ENCODE peak calls at places on chromosomes 16 and 17, in eight cellular contexts. K, P, T, J, L, Z, U and Q are unnamed samples.

GRCh38 chr16:65225488-65225887 is 103.6 kb upstream of the CDH11 start:
- DNase-seq in K (no peak), P (no peak), T (no peak), J (no peak), L (no peak), Z (no peak), U (no peak), Q (no peak)

GRCh38 chr16:65655802-65656201 is 533.9 kb upstream of the CDH11 start:
- DNase-seq in K (no peak), P (no peak), T (no peak), J (no peak), L (no peak), Z (no peak), U (no peak), Q (no peak)

GRCh38 chr16:2970563-2970962 is 1.4 kb downstream of the PAQR4 start:
- DNase-seq in K (no peak), P (no peak), T (no peak), J (no peak), L (no peak), Z (no peak), U (no peak), Q (no peak)

GRCh38 chr17:9470171-9470570 is 105.4 kb downstream of the STX8 start:
- DNase-seq in K (no peak), P (no peak), T (no peak), J (no peak), L (no peak), Z (no peak), U (peak; percentile 5), Q (no peak)

GRCh38 chr16:9976641-9977040 is 205.6 kb downstream of the GRIN2A start:
- DNase-seq in K (no peak), P (no peak), T (no peak), J (no peak), L (no peak), Z (no peak), U (no peak), Q (peak; percentile 91)

GRCh38 chr17:2940352-2940751 is 123.1 kb downstream of the OR1D5 start:
- DNase-seq in K (no peak), P (no peak), T (no peak), J (peak; percentile 70), L (no peak), Z (no peak), U (peak; percentile 24), Q (no peak)

GRCh38 chr16:3235856-3236669 is 1.1 kb upstream of the ZNF200 start:
- DNase-seq in K (peak; percentile 18), P (no peak), T (peak; percentile 35), J (peak; percentile 25), L (peak; percentile 54), Z (peak; percentile 62), U (peak; percentile 49), Q (no peak)

GRCh38 chr17:73400915-73401545 is 89.2 kb upstream of the CDC42EP4 start:
- DNase-seq in K (no peak), P (no peak), T (no peak), J (no peak), L (no peak), Z (no peak), U (no peak), Q (no peak)

GRCh38 chr17:29179232-29180036 is 764 bp downstream of the MYO18A start:
- DNase-seq in K (peak; percentile 35), P (no peak), T (no peak), J (peak; percentile 48), L (no peak), Z (no peak), U (peak; percentile 41), Q (no peak)

GRCh38 chr17:40550608-40551007 is 14.7 kb downstream of the CCR7 start:
- DNase-seq in K (peak; percentile 59), P (no peak), T (peak; percentile 45), J (peak; percentile 60), L (peak; percentile 49), Z (peak; percentile 16), U (peak; percentile 98), Q (no peak)

GRCh38 chr17:81365148-81365600 is 30.1 kb upstream of the BAHCC1 start:
- DNase-seq in K (peak; percentile 65), P (no peak), T (peak; percentile 84), J (no peak), L (no peak), Z (no peak), U (peak; percentile 91), Q (no peak)

GRCh38 chr16:27318399-27319256 is 4.9 kb downstream of the IL4R start:
- DNase-seq in K (no peak), P (no peak), T (peak; percentile 54), J (peak; percentile 47), L (peak; percentile 62), Z (peak; percentile 55), U (no peak), Q (no peak)

GRCh38 chr17:3025421-3026124 is 37.8 kb downstream of the OR1D5 start:
- DNase-seq in K (no peak), P (no peak), T (no peak), J (no peak), L (no peak), Z (no peak), U (no peak), Q (no peak)

GRCh38 chr17:27978689-27979175 is 63.7 kb upstream of the NLK start:
- DNase-seq in K (no peak), P (no peak), T (no peak), J (no peak), L (no peak), Z (no peak), U (no peak), Q (no peak)

GRCh38 chr17:47277921-47278320 is 24.3 kb downstream of the ITGB3 start:
- DNase-seq in K (no peak), P (no peak), T (no peak), J (no peak), L (no peak), Z (no peak), U (peak; percentile 51), Q (no peak)

GRCh38 chr17:41215681-41216080 is 10.8 kb upstream of the KRTAP9-2 start:
- DNase-seq in K (no peak), P (no peak), T (no peak), J (no peak), L (no peak), Z (no peak), U (no peak), Q (no peak)

GRCh38 chr16:88957887-88958577 is 19.0 kb downstream of the CBFA2T3 start:
- DNase-seq in K (no peak), P (no peak), T (no peak), J (peak; percentile 48), L (no peak), Z (no peak), U (no peak), Q (no peak)

GRCh38 chr17:59617141-59617757 is 2.4 kb upstream of the CLTC start:
- DNase-seq in K (no peak), P (no peak), T (no peak), J (no peak), L (no peak), Z (no peak), U (no peak), Q (no peak)

GRCh38 chr16:11123666-11124065 is 132.3 kb downstream of the SOCS1 start:
- DNase-seq in K (no peak), P (no peak), T (no peak), J (no peak), L (no peak), Z (no peak), U (no peak), Q (no peak)

GRCh38 chr16:27429981-27430441 is 28.0 kb downstream of the IL21R start:
- DNase-seq in K (no peak), P (no peak), T (no peak), J (no peak), L (peak; percentile 38), Z (peak; percentile 27), U (no peak), Q (peak; percentile 30)

GRCh38 chr17:78596871-78597635 is 19.9 kb upstream of the DNAH17 start:
- DNase-seq in K (no peak), P (no peak), T (no peak), J (no peak), L (no peak), Z (no peak), U (no peak), Q (no peak)

GRCh38 chr16:83023011-83023410 is 396.2 kb downstream of the CDH13 start:
- DNase-seq in K (no peak), P (no peak), T (no peak), J (no peak), L (no peak), Z (no peak), U (no peak), Q (no peak)
- H3K4me3 ChIP-seq in K (no peak overlapping the region), P (no peak overlapping the region), T (no peak overlapping the region), J (no peak overlapping the region), L (no peak overlapping the region), Z (no peak overlapping the region), U (no peak overlapping the region), Q (no peak overlapping the region)

GRCh38 chr17:79842656-79843474 is 3.6 kb upstream of the CBX4 start:
- DNase-seq in K (peak; percentile 63), P (no peak), T (no peak), J (no peak), L (peak; percentile 63), Z (no peak), U (peak; percentile 38), Q (no peak)
- H3K27me3 ChIP-seq in K (no peaks in the 10 kb centered on the region), P (peaks cover 37% of the 10 kb centered on the region), T (peaks cover 34% of the 10 kb centered on the region), J (peaks cover 43% of the 10 kb centered on the region), L (peaks cover 36% of the 10 kb centered on the region), Z (peaks cover 48% of the 10 kb centered on the region), U (peaks cover 29% of the 10 kb centered on the region), Q (peaks cover 43% of the 10 kb centered on the region)

GRCh38 chr16:57071840-57072541 is 20.4 kb upstream of the CPNE2 start:
- DNase-seq in K (no peak), P (no peak), T (no peak), J (no peak), L (no peak), Z (no peak), U (peak; percentile 67), Q (no peak)
- H3K27ac ChIP-seq in K (no peak overlapping the region), P (no peak overlapping the region), T (no peak overlapping the region), J (no peak overlapping the region), L (peak overlapping the region; percentile 15), Z (no peak overlapping the region), U (peak overlapping the region; percentile 30), Q (no peak overlapping the region)

DNA sequence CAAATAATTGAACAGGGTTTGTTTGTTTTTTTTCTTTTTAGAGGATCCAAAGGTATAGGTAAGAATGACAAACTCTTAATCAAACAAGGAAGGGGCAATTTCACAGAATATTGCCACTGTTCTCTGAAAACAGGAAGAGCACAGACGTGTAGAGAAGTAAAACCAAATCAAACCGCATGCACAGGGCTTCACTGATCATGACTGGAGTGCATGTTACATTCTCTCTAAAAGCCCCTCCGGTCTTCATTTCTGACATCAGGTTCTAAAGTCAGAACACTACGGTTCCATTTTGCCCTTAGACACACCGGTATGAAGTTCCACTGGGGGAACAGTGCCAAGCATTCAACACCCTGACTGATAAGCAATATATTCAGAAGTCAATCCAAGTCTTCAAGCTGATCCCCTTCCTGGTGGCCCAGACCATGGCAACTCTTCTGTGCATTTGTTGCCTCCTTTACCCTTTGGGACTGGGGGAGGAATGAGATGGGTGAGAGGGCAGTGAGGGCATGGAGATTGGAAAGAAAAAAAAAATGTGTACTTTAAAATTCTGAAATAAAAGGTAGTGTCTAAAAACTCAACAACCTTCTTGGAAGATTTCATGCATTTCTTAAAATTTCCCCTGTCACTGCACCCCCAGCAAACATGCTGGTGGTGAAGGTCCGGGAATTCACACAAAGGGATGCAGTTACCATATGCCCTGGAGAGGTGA is 1.4 kb downstream of the MMD start:
- DNase-seq in K (no peak), P (no peak), T (no peak), J (no peak), L (peak; percentile 50), Z (peak; percentile 47), U (no peak), Q (no peak)
- H3K4me3 ChIP-seq in K (peak overlapping the region; percentile 90), P (peak overlapping the region; percentile 92), T (no peak overlapping the region), J (peak overlapping the region; percentile 85), L (peak overlapping the region; percentile 89), Z (peak overlapping the region; percentile 80), U (peak overlapping the region; percentile 77), Q (peak overlapping the region; percentile 94)

GRCh38 chr17:7437369-7437863 is 1.9 kb upstream of the FGF11 start:
- DNase-seq in K (no peak), P (no peak), T (no peak), J (no peak), L (no peak), Z (no peak), U (no peak), Q (no peak)
- H3K27me3 ChIP-seq in K (no peaks in the 10 kb centered on the region), P (peaks cover 31% of the 10 kb centered on the region), T (no peaks in the 10 kb centered on the region), J (peaks cover 28% of the 10 kb centered on the region), L (peaks cover 6% of the 10 kb centered on the region), Z (peaks cover 34% of the 10 kb centered on the region), U (peaks cover 32% of the 10 kb centered on the region), Q (peaks cover 25% of the 10 kb centered on the region)